ENCODE peak calls at places on chromosomes 3 and 15, in eight cellular contexts. P, E, W, X, J, K, O and L are unnamed samples.

GRCh38 chr3:13895155-13896105 is 15.6 kb upstream of the WNT7A start:
- DNase-seq in P (peak), X (peak), K (peak), O (peak), E (peak), W (peak), J (peak), L (peak)

GRCh38 chr3:18937574-18937973 is 210.7 kb upstream of the KCNH8 start:
- DNase-seq in K (no peak), O (no peak), X (peak), P (no peak), J (no peak), E (no peak), W (no peak), L (no peak)

GRCh38 chr3:150737874-150738679 is 24.9 kb downstream of the SIAH2 start:
- DNase-seq in P (no peak), X (no peak), K (no peak), J (peak), O (no peak), E (no peak), W (peak), L (peak)

GRCh38 chr3:13277130-13277783 is 142.9 kb downstream of the NUP210 start:
- DNase-seq in W (no peak), K (peak), E (peak), J (no peak), O (peak), X (no peak), P (peak), L (no peak)

GRCh38 chr3:15665510-15666150 is 64.1 kb downstream of the BTD start:
- DNase-seq in E (no peak), P (no peak), X (no peak), K (no peak), J (no peak), W (no peak), O (no peak), L (no peak)

GRCh38 chr3:177538064-177538742 is 340.9 kb upstream of the TBL1XR1 start:
- DNase-seq in O (no peak), X (no peak), E (peak), K (no peak), J (no peak), P (no peak), W (no peak), L (no peak)

GRCh38 chr3:32422943-32423342 is 31.3 kb downstream of the CMTM7 start:
- DNase-seq in J (no peak), X (no peak), O (no peak), P (no peak), W (no peak), K (peak), E (no peak), L (peak)

GRCh38 chr3:152641198-152641597 is 193.7 kb upstream of the P2RY1 start:
- DNase-seq in O (no peak), P (no peak), J (no peak), W (no peak), E (no peak), K (no peak), X (no peak), L (no peak)

GRCh38 chr3:170734043-170734736 is 135.8 kb downstream of the RPL22L1 start:
- DNase-seq in P (no peak), K (no peak), W (no peak), E (no peak), X (no peak), J (no peak), O (no peak), L (no peak)

GRCh38 chr3:142794510-142794909 is 70.7 kb downstream of the TRPC1 start:
- DNase-seq in X (no peak), K (no peak), W (no peak), E (no peak), P (no peak), J (no peak), O (no peak), L (no peak)

GRCh38 chr15:84880007-84880406 is 4.5 kb upstream of the SLC28A1 start:
- DNase-seq in E (no peak), K (no peak), J (no peak), O (no peak), X (no peak), W (no peak), P (peak), L (no peak)

GRCh38 chr15:75347222-75348033 is 589 bp downstream of the NEIL1 start:
- DNase-seq in X (peak), O (peak), K (peak), E (peak), W (no peak), J (peak), P (peak), L (peak)

GRCh38 chr3:59818033-59818936 is 768.5 kb upstream of the CFAP20DC start:
- DNase-seq in J (peak), O (peak), K (no peak), E (peak), W (no peak), P (peak), X (no peak), L (peak)

GRCh38 chr3:69463546-69463945 is 77.7 kb upstream of the FRMD4B start:
- DNase-seq in J (no peak), X (no peak), P (no peak), E (no peak), W (no peak), K (no peak), O (no peak), L (no peak)

DNA sequence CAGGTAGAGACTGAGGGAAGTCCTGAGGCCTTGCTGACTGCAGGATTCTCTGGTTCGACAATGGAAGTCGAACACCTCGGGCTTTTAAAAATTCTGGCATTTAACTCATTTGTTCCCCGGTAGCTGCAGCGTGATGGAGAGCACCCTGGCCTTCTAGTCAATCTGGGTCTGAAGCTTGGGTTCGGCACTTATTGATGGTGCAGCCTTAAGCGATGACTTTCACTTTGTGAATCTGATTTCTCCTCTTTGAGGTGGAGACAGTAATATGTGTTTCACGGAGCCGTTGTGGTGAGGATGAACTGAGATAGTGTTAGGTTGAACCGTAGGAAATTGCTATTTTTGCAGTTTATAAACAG is 621 bp upstream of the PARP6 start:
- DNase-seq in P (no peak), W (no peak), X (no peak), O (no peak), E (no peak), K (no peak), J (no peak), L (no peak)
- TF ChIP-seq CTCF in P (peak), W (peak), X (no peak), O (no peak), E (no peak), K (no peak), J (no peak), L (no peak)

GRCh38 chr15:65962187-65962586 is 92.9 kb downstream of the RAB11A start:
- DNase-seq in E (no peak), K (peak), X (no peak), W (no peak), J (peak), O (no peak), P (no peak), L (no peak)
- TF ChIP-seq CTCF in E (no peak), K (no peak), X (no peak), W (no peak), J (no peak), O (peak), P (no peak), L (no peak)

DNA sequence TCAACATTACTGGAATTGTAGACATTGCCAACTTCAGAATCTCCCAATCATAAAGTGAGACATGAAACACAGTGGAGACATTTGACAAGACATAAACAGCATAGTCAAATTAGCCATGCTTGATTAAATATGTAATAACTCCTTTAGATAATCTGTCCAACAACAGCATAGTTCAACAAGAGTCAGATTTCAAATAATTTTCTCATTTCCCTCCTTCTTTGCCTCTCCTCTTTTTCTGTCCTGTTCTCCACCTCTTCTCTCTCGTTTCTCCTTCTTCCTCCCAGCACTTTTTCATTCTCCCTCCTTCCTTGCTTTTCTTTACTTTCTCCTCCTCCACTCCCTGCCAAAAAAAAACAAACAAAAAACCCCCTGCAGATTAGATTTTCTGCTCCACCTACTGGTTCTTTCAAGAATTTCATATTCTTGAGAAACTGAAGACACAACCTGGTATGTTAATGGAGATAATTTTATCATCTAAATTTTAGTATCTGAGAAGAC is 20.1 kb downstream of the CPOX start:
- DNase-seq in K (no peak), X (no peak), J (no peak), E (no peak), W (no peak), O (no peak), P (no peak), L (no peak)
- TF ChIP-seq CTCF in K (no peak), X (no peak), J (no peak), E (no peak), W (no peak), O (peak), P (no peak), L (no peak)

GRCh38 chr3:80734955-80735354 is 967.2 kb upstream of the ROBO1 start:
- DNase-seq in J (no peak), X (no peak), P (no peak), W (no peak), O (no peak), K (no peak), E (no peak), L (no peak)
- TF ChIP-seq CTCF in J (no peak), X (no peak), P (no peak), W (no peak), O (no peak), K (no peak), E (no peak), L (no peak)